ENCODE peak calls at places on chromosomes 1 and 21, in ten cellular contexts. Y is cardiac fibroblast, Z is right lobe of liver, I is AG10803, L is fibroblast of pulmonary artery, C is foreskin fibroblast, T is progenitor cell of endocrine pancreas, M is endothelial cell, J is WTC11, E is neural crest cell. V is an unnamed sample.

GRCh38 chr1:18253093-18253492 is 145.5 kb downstream of the IGSF21 start:
- DNase-seq in Y (no peak), Z (no peak), I (no peak), L (no peak), C (no peak), T (no peak), M (no peak), J (no peak), E (no peak), V (no peak)

GRCh38 chr1:10635385-10635896 is 160.7 kb downstream of the PEX14 start:
- DNase-seq in Y (peak), Z (no peak), I (peak), L (no peak), C (peak), T (no peak), M (no peak), J (no peak), E (no peak), V (peak)

GRCh38 chr21:31283025-31283424 is 61.0 kb downstream of the TIAM1 start:
- DNase-seq in Y (no peak), Z (no peak), I (no peak), L (no peak), C (no peak), T (no peak), M (no peak), J (no peak), E (no peak), V (no peak)

GRCh38 chr1:25694167-25694566 is 77.6 kb downstream of the MAN1C1 start:
- DNase-seq in Y (no peak), Z (no peak), I (peak), L (no peak), C (peak), T (no peak), M (no peak), J (no peak), E (no peak), V (no peak)

GRCh38 chr21:17402885-17403477 is 109.9 kb upstream of the CXADR start:
- DNase-seq in Y (peak), Z (no peak), I (peak), L (peak), C (peak), T (no peak), M (no peak), J (no peak), E (no peak), V (no peak)

GRCh38 chr1:223363856-223364684 is at the start of gene SUSD4:
- DNase-seq in Y (no peak), Z (no peak), I (no peak), L (no peak), C (peak), T (peak), M (peak), J (peak), E (peak), V (no peak)

GRCh38 chr1:33182896-33183295 is 1.1 kb upstream of the TRIM62 start:
- DNase-seq in Y (no peak), Z (no peak), I (no peak), L (no peak), C (no peak), T (no peak), M (no peak), J (no peak), E (no peak), V (no peak)

GRCh38 chr1:204960306-204960984 is 82.6 kb upstream of the CNTN2 start:
- DNase-seq in Y (no peak), Z (no peak), I (no peak), L (no peak), C (no peak), T (no peak), M (no peak), J (no peak), E (no peak), V (no peak)

GRCh38 chr1:202034683-202035462 is 24.5 kb downstream of the ELF3 start:
- DNase-seq in Y (peak), Z (peak), I (peak), L (peak), C (peak), T (peak), M (no peak), J (peak), E (no peak), V (peak)

GRCh38 chr1:63789856-63790605 is 16.2 kb downstream of the ROR1 start:
- DNase-seq in Y (no peak), Z (no peak), I (no peak), L (no peak), C (no peak), T (no peak), M (no peak), J (no peak), E (no peak), V (no peak)

GRCh38 chr21:18117116-18117515 is 127.5 kb upstream of the CHODL start:
- DNase-seq in Y (no peak), Z (no peak), I (no peak), L (no peak), C (no peak), T (no peak), M (no peak), J (no peak), E (no peak), V (no peak)

GRCh38 chr1:9004731-9005708 is 21.2 kb downstream of the SLC2A7 start:
- DNase-seq in Y (peak), Z (peak), I (peak), L (peak), C (peak), T (peak), M (peak), J (peak), E (peak), V (peak)

DNA sequence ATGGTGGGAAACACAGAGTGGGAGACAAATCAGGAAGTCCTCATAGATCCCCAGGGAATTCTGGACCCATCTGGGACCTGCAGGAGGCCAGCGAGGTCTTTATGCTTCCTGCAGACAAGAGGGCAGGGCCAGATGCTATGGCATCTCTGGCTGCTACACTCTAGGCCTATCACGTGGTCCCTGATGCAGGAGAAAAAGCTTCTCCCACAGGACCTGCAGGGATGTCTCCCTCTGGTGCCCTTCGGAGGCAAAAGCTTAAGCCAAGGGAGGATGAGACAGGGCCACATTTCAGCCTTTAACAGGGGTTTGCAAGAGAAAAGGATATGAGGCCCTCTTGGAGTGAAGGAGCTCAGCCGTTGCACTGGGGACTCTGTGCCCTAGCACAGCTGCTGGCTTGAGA is 243.0 kb downstream of the C1orf94 start:
- DNase-seq in Y (no peak), Z (no peak), I (peak), L (no peak), C (no peak), T (no peak), M (peak), J (peak), E (no peak), V (no peak)
- TF ChIP-seq CTCF in Y (no peak), Z (no peak), I (peak), L (no peak), C (peak), T (peak), M (no peak), J (no peak), E (no peak), V (peak)

DNA sequence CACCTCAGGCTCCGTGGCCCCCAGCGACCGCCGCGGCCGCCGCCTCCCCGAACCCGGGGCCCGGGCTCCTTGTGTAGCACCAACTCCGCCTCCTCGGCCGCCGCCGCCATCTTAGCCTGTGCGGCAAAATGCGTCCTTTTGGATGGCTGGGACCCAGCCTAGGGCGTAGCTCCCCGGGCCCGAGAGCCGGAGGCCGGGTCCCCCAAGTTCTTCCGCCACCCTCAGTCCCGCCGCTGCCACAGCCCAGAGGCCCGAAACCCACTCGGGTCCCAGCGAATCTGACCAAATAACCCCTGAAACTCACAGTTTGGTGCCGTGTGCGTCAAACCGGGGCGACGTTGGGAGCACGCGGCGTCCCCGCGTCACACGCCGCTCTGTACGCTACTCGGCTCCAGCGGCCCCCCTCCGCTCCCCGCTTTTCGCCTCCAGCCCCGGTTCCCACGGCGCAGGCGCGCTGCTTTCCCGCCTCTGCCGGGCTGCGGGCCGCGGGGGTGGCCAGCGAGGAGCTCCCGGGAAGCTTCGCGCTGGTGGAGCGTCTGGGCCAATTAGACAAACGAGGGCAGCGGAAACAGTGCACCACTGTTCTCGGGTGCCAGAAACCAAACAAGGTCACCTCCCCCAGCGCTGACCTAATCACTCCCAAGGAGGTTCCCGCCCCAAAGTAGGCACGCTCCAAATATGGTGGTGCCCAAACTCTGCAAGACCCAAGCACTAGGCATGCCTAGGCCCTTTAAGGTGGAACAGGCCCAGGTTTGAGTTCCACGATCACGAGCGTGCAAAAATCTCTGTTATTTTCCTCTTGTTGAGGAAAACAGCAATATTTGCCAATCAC is at the start of gene ZNF644:
- DNase-seq in Y (peak), Z (peak), I (peak), L (peak), C (peak), T (peak), M (peak), J (peak), E (peak), V (peak)
- TF ChIP-seq CTCF in Y (no peak), Z (no peak), I (no peak), L (no peak), C (no peak), T (no peak), M (no peak), J (no peak), E (no peak), V (no peak)

DNA sequence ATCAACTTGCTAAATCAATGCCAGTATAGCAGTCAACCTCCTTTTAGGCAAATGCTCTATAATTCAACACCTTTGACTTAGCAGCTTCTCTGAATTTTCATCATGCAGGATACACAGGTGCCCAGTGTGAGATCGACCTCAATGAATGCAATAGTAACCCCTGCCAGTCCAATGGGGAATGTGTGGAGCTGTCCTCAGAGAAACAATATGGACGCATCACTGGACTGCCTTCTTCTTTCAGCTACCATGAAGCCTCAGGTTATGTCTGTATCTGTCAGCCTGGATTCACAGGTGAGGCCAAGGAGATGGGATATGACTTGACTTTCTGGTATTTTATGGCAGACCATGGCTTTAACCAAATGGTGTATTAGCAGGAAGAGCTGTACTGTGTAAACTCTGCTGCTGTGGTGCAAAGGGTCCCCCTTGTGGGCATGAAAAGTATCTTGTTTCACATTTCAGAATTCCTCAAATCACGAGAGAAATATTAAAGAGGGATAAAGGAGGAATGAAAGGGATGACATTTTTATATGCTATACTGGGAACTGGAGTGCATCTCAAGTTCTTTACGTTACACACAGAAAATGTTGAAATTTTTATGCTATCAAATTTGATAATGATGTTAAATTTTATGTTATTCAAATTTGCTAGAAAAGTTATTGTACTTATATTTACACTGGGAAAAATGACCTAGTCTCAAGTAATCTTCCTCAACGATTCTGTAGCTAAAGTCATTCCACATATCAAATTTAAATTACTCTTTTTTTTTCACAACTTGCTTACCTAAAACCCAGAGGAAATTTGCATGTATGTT is 88.9 kb downstream of the CRB1 start:
- DNase-seq in Y (peak), Z (no peak), I (peak), L (peak), C (peak), T (no peak), M (peak), J (peak), E (peak), V (peak)
- TF ChIP-seq CTCF in Y (peak), Z (peak), I (peak), L (peak), C (peak), T (peak), M (peak), J (peak), E (peak), V (peak)

GRCh38 chr1:158972841-158973240 is 36.9 kb upstream of the IFI16 start:
- DNase-seq in Y (peak), Z (no peak), I (no peak), L (peak), C (no peak), T (no peak), M (peak), J (no peak), E (no peak), V (no peak)
- TF ChIP-seq CTCF in Y (no peak), Z (no peak), I (no peak), L (peak), C (no peak), T (peak), M (no peak), J (no peak), E (no peak), V (no peak)

V was measured in astrocyte of the cerebellum.